ENCODE peak calls at places on chromosomes 6 and 20, in nine cellular contexts. B is mesendoderm, N is HCT116, F is A549, V is tibial artery, L is aorta, G is IMR-90, Q is colonic mucosa, X is body of pancreas. M is an unnamed sample.
A peak's percentile ranks its signal among the peaks of the same experiment; 100 is the strongest.

GRCh38 chr6:161132384-161132783 is 140.8 kb downstream of the MAP3K4 start:
- DNase-seq in N (no peak), V (no peak), X (no peak), G (no peak), Q (no peak), B (no peak), L (no peak), F (no peak), M (no peak)

GRCh38 chr20:45372241-45372640 is 5.9 kb downstream of the TP53TG5 start:
- DNase-seq in F (no peak), G (no peak), B (no peak), X (no peak), Q (no peak), V (no peak), N (no peak), L (no peak), M (no peak)

GRCh38 chr6:127182501-127182900 is 64.0 kb downstream of the RSPO3 start:
- DNase-seq in G (no peak), N (no peak), V (no peak), L (no peak), B (no peak), Q (no peak), X (no peak), F (no peak), M (no peak)

GRCh38 chr20:51365670-51366069 is 176.8 kb downstream of the NFATC2 start:
- DNase-seq in V (no peak), Q (no peak), X (no peak), N (no peak), B (peak; percentile 24), L (no peak), F (peak; percentile 40), G (peak; percentile 92), M (no peak)

GRCh38 chr20:1503564-1504227 is 12.5 kb upstream of the SIRPB2 start:
- DNase-seq in L (peak; percentile 76), Q (peak; percentile 81), F (peak; percentile 95), N (peak; percentile 91), G (peak; percentile 92), B (peak; percentile 95), V (peak; percentile 74), X (peak; percentile 85), M (peak; percentile 48)

GRCh38 chr6:30814137-30815084 is 69.9 kb upstream of the DDR1 start:
- DNase-seq in L (peak; percentile 10), X (no peak), Q (no peak), N (peak; percentile 88), B (peak; percentile 79), F (peak; percentile 49), V (no peak), G (peak; percentile 84), M (no peak)

GRCh38 chr6:56851104-56851503 is 103.8 kb upstream of the BEND6 start:
- DNase-seq in B (peak; percentile 84), V (no peak), F (no peak), L (no peak), X (no peak), G (peak; percentile 74), Q (no peak), N (no peak), M (no peak)

GRCh38 chr20:51467971-51468626 is 74.4 kb downstream of the NFATC2 start:
- DNase-seq in G (no peak), X (no peak), B (no peak), N (no peak), V (no peak), F (no peak), Q (no peak), L (no peak), M (no peak)

GRCh38 chr6:36639171-36639808 is 39.2 kb upstream of the CDKN1A start:
- DNase-seq in Q (no peak), B (no peak), F (no peak), V (no peak), L (no peak), G (no peak), X (no peak), N (no peak), M (no peak)

GRCh38 chr6:40896696-40897095 is 142.3 kb downstream of the UNC5CL start:
- DNase-seq in F (no peak), Q (no peak), X (peak; percentile 53), B (no peak), G (no peak), L (no peak), V (no peak), N (no peak), M (no peak)

GRCh38 chr6:150981095-150981494 is 115.6 kb downstream of the MTHFD1L start:
- DNase-seq in L (no peak), V (no peak), F (no peak), X (no peak), Q (no peak), B (no peak), G (no peak), N (no peak), M (no peak)

GRCh38 chr20:25336561-25337422 is 53.8 kb downstream of the ABHD12 start:
- DNase-seq in L (no peak), G (peak; percentile 35), B (peak; percentile 84), N (no peak), V (no peak), Q (no peak), X (peak; percentile 63), F (peak; percentile 33), M (no peak)

GRCh38 chr6:110567957-110568696 is 91.7 kb upstream of the SLC22A16 start:
- DNase-seq in G (no peak), B (no peak), F (no peak), N (no peak), L (no peak), Q (no peak), V (no peak), X (no peak), M (no peak)

GRCh38 chr6:163897669-163898068 is 483.2 kb downstream of the QKI start:
- DNase-seq in V (no peak), B (no peak), Q (no peak), X (no peak), G (no peak), L (no peak), N (no peak), F (no peak), M (no peak)

DNA sequence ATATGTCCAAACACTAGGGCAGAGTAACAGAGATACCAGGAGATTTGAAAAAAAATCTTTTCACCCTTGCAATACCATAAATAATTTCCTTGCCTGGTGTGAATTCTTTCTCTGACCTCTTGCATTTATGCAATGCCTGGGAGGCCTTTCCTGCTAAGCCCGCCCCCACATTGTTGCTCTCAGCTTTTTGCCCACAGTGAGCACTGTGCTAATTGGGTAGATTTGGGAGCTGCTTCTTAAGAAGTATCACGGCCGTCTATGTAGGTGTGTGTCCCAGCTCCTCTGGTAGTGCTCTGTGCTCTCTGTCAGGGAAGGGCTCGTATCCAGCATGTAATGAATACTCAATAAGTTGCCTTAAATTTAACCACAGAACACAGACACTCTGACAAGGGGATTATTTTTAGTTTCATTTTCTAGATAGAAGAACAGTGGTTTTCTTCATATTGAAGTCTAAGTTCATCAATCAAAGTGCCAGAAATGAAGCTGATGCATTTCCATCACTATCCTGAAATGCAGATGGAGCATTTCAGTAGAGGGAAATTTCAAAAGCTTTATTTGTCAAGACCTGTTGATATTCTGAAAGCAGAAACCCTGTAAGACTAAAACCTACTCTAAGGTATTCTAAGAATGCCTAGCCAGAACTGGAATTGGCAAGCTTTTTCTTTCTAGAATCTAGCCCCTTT is 54.5 kb upstream of the CEP85L start:
- DNase-seq in F (no peak), X (no peak), G (peak; percentile 36), V (no peak), B (peak; percentile 94), N (no peak), Q (no peak), L (no peak), M (no peak)
- H3K27ac ChIP-seq in F (peak overlapping the region; percentile 43), X (no peak overlapping the region), G (peak overlapping the region; percentile 67), V (peak overlapping the region; percentile 8), B (no peak overlapping the region), N (no peak overlapping the region), Q (no peak overlapping the region), L (no peak overlapping the region), M (no peak overlapping the region)

GRCh38 chr6:10383312-10384063 is 31.4 kb downstream of the TFAP2A start:
- DNase-seq in N (peak; percentile 13), V (no peak), F (peak; percentile 56), Q (no peak), L (no peak), G (no peak), B (no peak), X (no peak), M (no peak)
- H3K4me3 ChIP-seq in N (peak overlapping the region; percentile 53), V (no peak overlapping the region), F (peak overlapping the region; percentile 50), Q (no peak overlapping the region), L (no peak overlapping the region), G (no peak overlapping the region), B (no peak overlapping the region), X (no peak overlapping the region), M (no peak overlapping the region)

DNA sequence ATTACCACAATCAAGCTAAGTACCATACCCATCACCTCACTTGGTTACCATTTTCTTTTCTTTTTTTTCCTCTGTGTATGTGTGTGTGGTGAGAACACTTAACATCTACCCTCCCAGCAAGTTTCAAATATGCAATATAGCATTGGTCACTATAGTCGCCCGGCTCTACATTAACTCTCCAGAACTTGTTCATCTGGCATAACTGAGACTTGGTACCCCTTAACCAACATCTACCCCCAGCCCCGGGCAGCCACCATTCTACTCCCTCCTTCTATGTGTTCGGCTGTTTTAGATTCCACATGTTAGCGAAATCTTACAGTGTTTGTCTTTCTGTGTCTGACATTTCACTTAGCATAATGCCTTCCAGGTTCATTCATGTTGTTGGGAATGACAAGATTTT is 89.0 kb upstream of the TOP1 start:
- DNase-seq in Q (no peak), B (no peak), F (no peak), L (no peak), N (no peak), X (no peak), V (no peak), G (no peak), M (no peak)
- H3K27ac ChIP-seq in Q (no peak overlapping the region), B (no peak overlapping the region), F (no peak overlapping the region), L (no peak overlapping the region), N (no peak overlapping the region), X (no peak overlapping the region), V (no peak overlapping the region), G (no peak overlapping the region), M (no peak overlapping the region)

GRCh38 chr6:117533775-117534174 is 51.3 kb downstream of the DCBLD1 start:
- DNase-seq in G (no peak), B (no peak), Q (no peak), F (no peak), X (no peak), N (no peak), L (no peak), V (no peak), M (no peak)

GRCh38 chr6:117531346-117531745 is 48.9 kb downstream of the DCBLD1 start:
- DNase-seq in L (no peak), N (no peak), Q (no peak), V (no peak), F (no peak), G (no peak), B (peak; percentile 31), X (no peak), M (no peak)

GRCh38 chr6:117531758-117532276 is 49.3 kb downstream of the DCBLD1 start:
- DNase-seq in Q (no peak), V (no peak), B (no peak), G (peak; percentile 36), F (no peak), L (no peak), X (no peak), N (no peak), M (no peak)

GRCh38 chr6:117534974-117535373 is 52.5 kb downstream of the DCBLD1 start:
- DNase-seq in B (peak; percentile 58), G (no peak), N (no peak), Q (no peak), L (no peak), X (no peak), F (no peak), V (no peak), M (no peak)

GRCh38 chr6:117530467-117531242 is 48.2 kb downstream of the DCBLD1 start:
- DNase-seq in L (no peak), F (no peak), N (no peak), B (no peak), X (no peak), V (no peak), Q (no peak), G (no peak), M (no peak)
- H3K4me3 ChIP-seq in L (no peak overlapping the region), F (no peak overlapping the region), N (no peak overlapping the region), B (no peak overlapping the region), X (no peak overlapping the region), V (no peak overlapping the region), Q (no peak overlapping the region), G (no peak overlapping the region), M (no peak overlapping the region)

M was measured in CD8-positive, alpha-beta memory T cell.